ENCODE peak calls at places on chromosomes 7 and 10, in five cellular contexts. E is SK-N-SH, T is K562, L is HCT116, Y is HepG2. C is an unnamed sample.
A peak's percentile ranks its signal among the peaks of the same experiment; 100 is the strongest.

GRCh38 chr10:115857856-115858255 is 415.1 kb downstream of the GFRA1 start:
- DNase-seq in E (no peak), T (no peak), L (no peak), Y (no peak), C (no peak)

GRCh38 chr10:14839305-14839695 is 1.2 kb downstream of the HSPA14 start:
- DNase-seq in E (no peak), T (no peak), L (no peak), Y (no peak), C (no peak)

GRCh38 chr7:22779697-22780096 is 43.0 kb downstream of the TOMM7 start:
- DNase-seq in E (no peak), T (no peak), L (no peak), Y (no peak), C (no peak)

GRCh38 chr10:46546591-46547330 is 9.7 kb downstream of the GPRIN2 start:
- DNase-seq in E (no peak), T (no peak), L (no peak), Y (no peak), C (no peak)

GRCh38 chr10:97028126-97028831 is 157.5 kb downstream of the SLIT1 start:
- DNase-seq in E (no peak), T (no peak), L (no peak), Y (no peak), C (no peak)

GRCh38 chr7:129122751-129123516 is 21.6 kb upstream of the TSPAN33 start:
- DNase-seq in E (no peak), T (no peak), L (no peak), Y (no peak), C (no peak)

GRCh38 chr10:113947138-113948011 is 92.9 kb downstream of the NHLRC2 start:
- DNase-seq in E (peak; percentile 31), T (peak; percentile 26), L (no peak), Y (no peak), C (no peak)

GRCh38 chr10:132305654-132306340 is 2.0 kb downstream of the STK32C start:
- DNase-seq in E (no peak), T (no peak), L (no peak), Y (no peak), C (no peak)

GRCh38 chr10:43606323-43607198 is at the start of gene ZNF485:
- DNase-seq in E (peak; percentile 91), T (peak; percentile 89), L (peak; percentile 32), Y (peak; percentile 23), C (peak; percentile 86)

DNA sequence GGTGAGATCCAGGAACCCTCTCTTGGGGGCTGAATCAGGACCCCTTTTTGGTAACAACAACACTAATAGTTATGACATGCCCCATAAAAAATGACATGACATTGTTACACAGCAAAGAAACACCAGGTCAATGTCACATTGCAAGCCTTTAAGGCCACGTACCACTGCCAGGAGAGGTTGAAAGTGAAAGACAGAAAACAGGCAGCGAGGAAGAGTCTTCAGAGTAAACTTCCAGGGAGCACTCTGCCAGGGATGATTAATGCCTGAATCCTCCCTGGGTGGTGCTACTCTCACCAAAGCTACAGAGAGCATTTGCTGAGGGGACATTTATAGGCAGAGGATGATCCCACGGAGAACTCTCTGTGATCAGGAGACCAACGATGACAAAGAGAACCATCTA is 551.6 kb downstream of the CALN1 start:
- DNase-seq in E (no peak), T (no peak), L (no peak), Y (no peak), C (no peak)
- TF ChIP-seq JUND in E (no peak), T (no peak), L (no peak), Y (no peak), C (no peak)

GRCh38 chr10:119749455-119749854 is 23.6 kb downstream of the INPP5F start:
- DNase-seq in E (no peak), T (no peak), L (no peak), Y (no peak), C (no peak)

GRCh38 chr10:119750391-119751230 is 24.8 kb downstream of the INPP5F start:
- DNase-seq in E (peak; percentile 75), T (peak; percentile 59), L (peak; percentile 63), Y (peak; percentile 73), C (peak; percentile 78)

GRCh38 chr10:119748871-119749270 is 23.0 kb downstream of the INPP5F start:
- DNase-seq in E (no peak), T (no peak), L (no peak), Y (no peak), C (no peak)

GRCh38 chr10:119742988-119743646 is 17.3 kb downstream of the INPP5F start:
- DNase-seq in E (no peak), T (no peak), L (no peak), Y (no peak), C (no peak)

DNA sequence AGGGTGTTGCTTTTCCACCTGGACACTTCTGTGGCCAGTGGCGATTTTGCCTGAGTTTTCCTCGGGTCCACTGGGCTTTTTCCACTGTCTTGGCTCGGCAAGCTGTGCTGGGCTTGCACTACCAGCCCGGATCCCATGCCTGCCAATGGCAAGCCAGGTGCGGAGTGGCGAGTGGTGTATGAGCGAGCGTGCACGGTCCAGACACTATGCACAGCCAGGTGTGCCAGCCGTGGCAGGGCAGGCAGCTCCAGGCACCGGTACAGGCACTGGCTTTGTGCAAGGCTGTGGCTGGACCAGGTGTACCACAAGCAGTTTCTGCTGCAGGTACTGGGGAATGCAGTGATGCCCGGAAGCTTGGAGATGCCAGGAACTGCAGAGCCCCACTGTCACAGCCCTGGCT is 22.1 kb downstream of the INPP5F start:
- DNase-seq in E (no peak), T (no peak), L (no peak), Y (no peak), C (no peak)
- TF ChIP-seq JUND in E (no peak), T (no peak), L (no peak), Y (no peak), C (no peak)

GRCh38 chr7:3075441-3075840 is 31.8 kb upstream of the CARD11 start:
- DNase-seq in E (no peak), T (no peak), L (no peak), Y (no peak), C (no peak)
- TF ChIP-seq JUND in E (no peak), T (no peak), L (no peak), Y (no peak), C (no peak)

GRCh38 chr7:80783177-80783687 is 135.6 kb downstream of the SEMA3C start:
- DNase-seq in E (no peak), T (no peak), L (no peak), Y (no peak), C (no peak)
- TF ChIP-seq JUND in E (no peak), T (no peak), L (no peak), Y (no peak), C (no peak)

DNA sequence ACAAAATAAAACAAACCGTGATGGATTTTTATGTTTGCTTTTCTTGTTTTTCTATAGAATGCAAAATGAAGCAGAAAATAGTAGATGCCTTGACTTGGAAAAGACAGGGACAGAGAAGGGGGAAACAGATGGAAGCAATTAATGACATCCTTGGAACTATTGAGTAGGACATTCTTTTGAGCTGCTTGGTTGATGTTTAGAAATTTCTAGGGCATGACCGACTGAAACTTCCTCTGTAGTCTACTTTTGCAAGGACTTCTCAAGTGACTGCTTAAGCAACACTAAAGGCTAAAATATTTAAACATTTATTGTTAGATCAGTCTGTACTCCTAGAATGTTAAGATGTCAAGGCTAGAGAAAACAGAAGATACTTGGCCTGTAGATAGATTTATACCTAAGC is 49.4 kb downstream of the VCL start:
- DNase-seq in E (no peak), T (no peak), L (no peak), Y (no peak), C (no peak)
- TF ChIP-seq JUND in E (peak; percentile 26), T (no peak), L (no peak), Y (no peak), C (no peak)

GRCh38 chr10:123203393-123204126 is 49.4 kb downstream of the BUB3 start:
- DNase-seq in E (no peak), T (no peak), L (no peak), Y (peak; percentile 94), C (peak; percentile 16)

GRCh38 chr10:123200510-123200909 is 46.3 kb downstream of the BUB3 start:
- DNase-seq in E (no peak), T (no peak), L (no peak), Y (no peak), C (no peak)

GRCh38 chr10:123205041-123205440 is 50.8 kb downstream of the BUB3 start:
- DNase-seq in E (no peak), T (no peak), L (no peak), Y (no peak), C (no peak)

GRCh38 chr10:123204127-123204461 is 49.9 kb downstream of the BUB3 start:
- DNase-seq in E (no peak), T (no peak), L (no peak), Y (no peak), C (no peak)

DNA sequence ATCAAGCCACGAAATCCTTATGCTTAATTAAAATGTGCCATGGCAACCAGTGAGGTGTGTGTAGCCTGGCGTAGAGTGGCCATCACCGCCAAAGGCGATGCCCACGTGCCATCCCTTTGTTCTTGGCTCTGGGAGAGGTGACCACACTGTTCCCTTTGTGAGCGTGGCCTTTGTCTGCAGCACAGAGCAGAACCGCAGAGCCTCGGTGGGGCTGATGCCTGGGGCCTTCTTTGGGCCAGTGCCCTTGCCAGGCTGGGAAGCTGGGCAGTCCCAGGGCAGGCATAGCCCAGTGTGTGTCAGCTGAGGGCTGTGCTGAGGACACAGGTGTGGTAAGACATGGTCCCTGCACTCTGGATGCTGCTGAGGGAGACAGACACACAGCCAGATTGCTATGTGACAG is 48.3 kb downstream of the BUB3 start:
- DNase-seq in E (no peak), T (no peak), L (no peak), Y (no peak), C (no peak)
- TF ChIP-seq JUND in E (no peak), T (no peak), L (no peak), Y (no peak), C (no peak)

DNA sequence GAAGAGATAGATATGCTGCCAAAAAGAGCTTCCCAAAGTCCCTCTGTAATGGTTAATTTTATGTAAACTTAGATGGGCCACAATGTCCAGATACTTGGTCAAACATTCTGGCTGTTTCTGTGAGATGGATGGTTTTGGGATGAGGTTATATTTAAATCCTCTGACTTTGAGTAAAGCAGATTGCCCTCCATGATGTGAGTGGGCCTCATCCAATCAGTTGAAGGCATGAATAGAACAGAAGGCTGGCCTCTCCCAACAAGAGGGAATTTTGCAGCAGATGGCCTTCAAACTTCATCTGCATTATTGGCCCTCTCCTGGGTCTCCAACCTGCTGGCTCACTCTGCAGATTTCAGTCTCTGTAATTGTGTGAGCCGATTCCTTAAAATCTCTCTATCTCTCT is 362.3 kb downstream of the GRID1 start:
- DNase-seq in E (no peak), T (no peak), L (no peak), Y (no peak), C (no peak)
- TF ChIP-seq JUND in E (no peak), T (no peak), L (no peak), Y (no peak), C (no peak)

C was measured in T47D.